ENCODE peak calls at places on chromosomes 16 and 17, in ten cellular contexts. One of them, this sample, is unnamed.

GRCh38 chr16:28924762-28925385 is at the start of gene RABEP2:
- DNase-seq in lung: peak; percentile 97
- DNase-seq in mesothelial cell of epicardium: peak; percentile 99
- DNase-seq in fibroblast of lung: peak; percentile 75
- DNase-seq in Peyer's patch: peak; percentile 99
- DNase-seq in pancreas: peak; percentile 99
- DNase-seq in left ventricle myocardium inferior: peak; percentile 93
- DNase-seq in GM12878: no peak
- DNase-seq in foreskin fibroblast: peak; percentile 95
- DNase-seq in GM20000: peak; percentile 99
- DNase-seq in this sample: peak; percentile 52

GRCh38 chr16:68328151-68328859 is 17.5 kb downstream of the PRMT7 start:
- DNase-seq in lung: peak; percentile 81
- DNase-seq in foreskin fibroblast: peak; percentile 91
- DNase-seq in mesothelial cell of epicardium: peak; percentile 85
- DNase-seq in left ventricle myocardium inferior: peak; percentile 64
- DNase-seq in fibroblast of lung: peak; percentile 73
- DNase-seq in Peyer's patch: peak; percentile 91
- DNase-seq in pancreas: peak; percentile 78
- DNase-seq in GM20000: peak; percentile 87
- DNase-seq in GM12878: peak; percentile 57
- DNase-seq in this sample: peak; percentile 59

GRCh38 chr16:66278604-66279262 is 87.8 kb upstream of the CDH5 start:
- DNase-seq in mesothelial cell of epicardium: no peak
- DNase-seq in lung: no peak
- DNase-seq in Peyer's patch: peak; percentile 8
- DNase-seq in fibroblast of lung: no peak
- DNase-seq in pancreas: no peak
- DNase-seq in GM20000: no peak
- DNase-seq in foreskin fibroblast: no peak
- DNase-seq in GM12878: no peak
- DNase-seq in left ventricle myocardium inferior: no peak
- DNase-seq in this sample: no peak

GRCh38 chr17:33277436-33278100 is 15.5 kb downstream of the ASIC2 start:
- DNase-seq in GM12878: no peak
- DNase-seq in left ventricle myocardium inferior: no peak
- DNase-seq in fibroblast of lung: peak; percentile 81
- DNase-seq in pancreas: no peak
- DNase-seq in mesothelial cell of epicardium: no peak
- DNase-seq in lung: no peak
- DNase-seq in foreskin fibroblast: peak; percentile 80
- DNase-seq in Peyer's patch: no peak
- DNase-seq in GM20000: no peak
- DNase-seq in this sample: no peak

GRCh38 chr17:66897141-66897540 is 62.2 kb downstream of the CACNG5 start:
- DNase-seq in pancreas: no peak
- DNase-seq in left ventricle myocardium inferior: no peak
- DNase-seq in Peyer's patch: no peak
- DNase-seq in GM20000: no peak
- DNase-seq in mesothelial cell of epicardium: no peak
- DNase-seq in lung: no peak
- DNase-seq in foreskin fibroblast: no peak
- DNase-seq in GM12878: no peak
- DNase-seq in fibroblast of lung: no peak
- DNase-seq in this sample: no peak

GRCh38 chr16:84228321-84228838 is 11.4 kb downstream of the KCNG4 start:
- DNase-seq in GM20000: no peak
- DNase-seq in mesothelial cell of epicardium: no peak
- DNase-seq in foreskin fibroblast: peak; percentile 96
- DNase-seq in Peyer's patch: peak; percentile 48
- DNase-seq in pancreas: no peak
- DNase-seq in fibroblast of lung: peak; percentile 89
- DNase-seq in GM12878: no peak
- DNase-seq in left ventricle myocardium inferior: peak; percentile 82
- DNase-seq in lung: peak; percentile 59
- DNase-seq in this sample: peak; percentile 58

GRCh38 chr17:9432867-9433495 is 142.6 kb downstream of the STX8 start:
- DNase-seq in pancreas: no peak
- DNase-seq in left ventricle myocardium inferior: no peak
- DNase-seq in fibroblast of lung: peak; percentile 82
- DNase-seq in foreskin fibroblast: peak; percentile 62
- DNase-seq in GM20000: no peak
- DNase-seq in GM12878: no peak
- DNase-seq in lung: no peak
- DNase-seq in Peyer's patch: no peak
- DNase-seq in mesothelial cell of epicardium: no peak
- DNase-seq in this sample: no peak

GRCh38 chr16:10600792-10601443 is 20.5 kb upstream of the EMP2 start:
- DNase-seq in foreskin fibroblast: peak; percentile 73
- DNase-seq in GM12878: no peak
- DNase-seq in Peyer's patch: no peak
- DNase-seq in pancreas: no peak
- DNase-seq in mesothelial cell of epicardium: no peak
- DNase-seq in left ventricle myocardium inferior: no peak
- DNase-seq in fibroblast of lung: peak; percentile 59
- DNase-seq in GM20000: no peak
- DNase-seq in lung: no peak
- DNase-seq in this sample: no peak

GRCh38 chr16:11670171-11671131 is 2.2 kb downstream of the SNN start:
- DNase-seq in GM12878: peak; percentile 46
- DNase-seq in foreskin fibroblast: no peak
- DNase-seq in GM20000: peak; percentile 72
- DNase-seq in fibroblast of lung: no peak
- DNase-seq in pancreas: no peak
- DNase-seq in mesothelial cell of epicardium: no peak
- DNase-seq in left ventricle myocardium inferior: no peak
- DNase-seq in lung: no peak
- DNase-seq in Peyer's patch: peak; percentile 81
- DNase-seq in this sample: no peak

GRCh38 chr17:41928693-41929251 is 1.6 kb upstream of the ODAD4 start:
- DNase-seq in left ventricle myocardium inferior: no peak
- DNase-seq in Peyer's patch: no peak
- DNase-seq in GM12878: no peak
- DNase-seq in foreskin fibroblast: no peak
- DNase-seq in GM20000: no peak
- DNase-seq in fibroblast of lung: no peak
- DNase-seq in pancreas: no peak
- DNase-seq in mesothelial cell of epicardium: no peak
- DNase-seq in lung: no peak
- DNase-seq in this sample: no peak

GRCh38 chr16:68078726-68079615 is 6.2 kb upstream of the NFATC3 start:
- DNase-seq in GM20000: no peak
- DNase-seq in GM12878: no peak
- DNase-seq in Peyer's patch: peak; percentile 45
- DNase-seq in pancreas: peak; percentile 44
- DNase-seq in fibroblast of lung: no peak
- DNase-seq in left ventricle myocardium inferior: no peak
- DNase-seq in lung: no peak
- DNase-seq in foreskin fibroblast: no peak
- DNase-seq in mesothelial cell of epicardium: no peak
- DNase-seq in this sample: no peak

GRCh38 chr16:80887062-80887461 is 82.7 kb upstream of the CDYL2 start:
- DNase-seq in GM20000: no peak
- DNase-seq in fibroblast of lung: no peak
- DNase-seq in lung: no peak
- DNase-seq in Peyer's patch: peak; percentile 61
- DNase-seq in GM12878: no peak
- DNase-seq in left ventricle myocardium inferior: no peak
- DNase-seq in pancreas: no peak
- DNase-seq in foreskin fibroblast: no peak
- DNase-seq in mesothelial cell of epicardium: no peak
- DNase-seq in this sample: no peak

GRCh38 chr17:39082482-39082881 is 69.0 kb downstream of the PLXDC1 start:
- DNase-seq in GM20000: no peak
- DNase-seq in foreskin fibroblast: peak; percentile 52
- DNase-seq in lung: no peak
- DNase-seq in left ventricle myocardium inferior: no peak
- DNase-seq in fibroblast of lung: peak; percentile 54
- DNase-seq in GM12878: no peak
- DNase-seq in mesothelial cell of epicardium: no peak
- DNase-seq in Peyer's patch: no peak
- DNase-seq in pancreas: no peak
- DNase-seq in this sample: no peak

DNA sequence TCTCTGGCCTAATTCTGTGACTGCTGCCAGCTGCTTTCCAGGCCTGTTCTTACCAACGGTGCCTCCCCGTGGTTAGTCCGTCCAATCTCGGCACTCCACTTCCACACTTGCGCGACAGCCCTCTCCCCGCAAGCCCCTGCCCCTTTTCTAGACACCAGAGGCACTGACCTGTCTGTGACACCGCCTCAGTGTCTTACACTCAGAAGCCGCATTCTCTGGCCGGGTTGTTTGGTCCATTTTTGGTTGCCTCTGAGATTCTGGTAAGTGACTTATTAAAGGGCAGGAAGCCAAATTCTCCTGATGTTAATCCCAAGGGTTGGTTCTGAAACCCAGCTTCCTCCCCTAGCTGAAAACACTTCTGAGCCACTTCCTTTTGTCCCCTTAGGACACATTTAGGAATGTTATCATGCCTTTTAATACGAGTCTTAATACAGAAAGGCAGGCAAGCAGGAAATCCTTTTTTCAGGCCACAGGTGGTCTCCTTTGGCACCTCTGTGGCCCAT is 1.2 kb upstream of the AKTIP start:
- DNase-seq in GM12878: no peak
- DNase-seq in GM20000: no peak
- DNase-seq in pancreas: no peak
- DNase-seq in lung: peak; percentile 61
- DNase-seq in Peyer's patch: peak; percentile 63
- DNase-seq in left ventricle myocardium inferior: peak; percentile 58
- DNase-seq in fibroblast of lung: peak; percentile 71
- DNase-seq in foreskin fibroblast: peak; percentile 67
- DNase-seq in mesothelial cell of epicardium: no peak
- DNase-seq in this sample: no peak
- TF ChIP-seq CTCF in GM12878: peak; percentile 20
- TF ChIP-seq CTCF in GM20000: no peak
- TF ChIP-seq CTCF in pancreas: no peak
- TF ChIP-seq CTCF in lung: no peak
- TF ChIP-seq CTCF in Peyer's patch: no peak
- TF ChIP-seq CTCF in left ventricle myocardium inferior: no peak
- TF ChIP-seq CTCF in fibroblast of lung: no peak
- TF ChIP-seq CTCF in foreskin fibroblast: no peak
- TF ChIP-seq CTCF in mesothelial cell of epicardium: no peak
- TF ChIP-seq CTCF in this sample: no peak

GRCh38 chr17:45108595-45109521 is 23.5 kb downstream of the PLCD3 start:
- DNase-seq in pancreas: no peak
- DNase-seq in left ventricle myocardium inferior: no peak
- DNase-seq in lung: no peak
- DNase-seq in fibroblast of lung: no peak
- DNase-seq in GM12878: no peak
- DNase-seq in Peyer's patch: no peak
- DNase-seq in GM20000: no peak
- DNase-seq in foreskin fibroblast: peak; percentile 48
- DNase-seq in mesothelial cell of epicardium: no peak
- DNase-seq in this sample: no peak

GRCh38 chr17:45112559-45113423 is 19.5 kb downstream of the PLCD3 start:
- DNase-seq in pancreas: no peak
- DNase-seq in mesothelial cell of epicardium: no peak
- DNase-seq in Peyer's patch: no peak
- DNase-seq in GM20000: no peak
- DNase-seq in GM12878: no peak
- DNase-seq in lung: no peak
- DNase-seq in left ventricle myocardium inferior: no peak
- DNase-seq in fibroblast of lung: no peak
- DNase-seq in foreskin fibroblast: no peak
- DNase-seq in this sample: no peak

GRCh38 chr17:45111838-45112237 is 20.5 kb downstream of the PLCD3 start:
- DNase-seq in GM20000: no peak
- DNase-seq in foreskin fibroblast: no peak
- DNase-seq in Peyer's patch: no peak
- DNase-seq in mesothelial cell of epicardium: no peak
- DNase-seq in fibroblast of lung: no peak
- DNase-seq in left ventricle myocardium inferior: no peak
- DNase-seq in lung: no peak
- DNase-seq in GM12878: no peak
- DNase-seq in pancreas: no peak
- DNase-seq in this sample: no peak

GRCh38 chr17:45113424-45113754 is 18.9 kb downstream of the PLCD3 start:
- DNase-seq in foreskin fibroblast: no peak
- DNase-seq in mesothelial cell of epicardium: no peak
- DNase-seq in GM12878: no peak
- DNase-seq in Peyer's patch: no peak
- DNase-seq in lung: no peak
- DNase-seq in pancreas: no peak
- DNase-seq in GM20000: no peak
- DNase-seq in fibroblast of lung: no peak
- DNase-seq in left ventricle myocardium inferior: no peak
- DNase-seq in this sample: no peak

GRCh38 chr17:45110676-45111611 is 21.4 kb downstream of the PLCD3 start:
- DNase-seq in pancreas: no peak
- DNase-seq in left ventricle myocardium inferior: peak; percentile 60
- DNase-seq in lung: no peak
- DNase-seq in fibroblast of lung: peak; percentile 65
- DNase-seq in Peyer's patch: no peak
- DNase-seq in GM20000: no peak
- DNase-seq in foreskin fibroblast: peak; percentile 62
- DNase-seq in mesothelial cell of epicardium: no peak
- DNase-seq in GM12878: no peak
- DNase-seq in this sample: no peak
- TF ChIP-seq CTCF in pancreas: no peak
- TF ChIP-seq CTCF in left ventricle myocardium inferior: no peak
- TF ChIP-seq CTCF in lung: no peak
- TF ChIP-seq CTCF in fibroblast of lung: no peak
- TF ChIP-seq CTCF in Peyer's patch: no peak
- TF ChIP-seq CTCF in GM20000: no peak
- TF ChIP-seq CTCF in foreskin fibroblast: no peak
- TF ChIP-seq CTCF in mesothelial cell of epicardium: no peak
- TF ChIP-seq CTCF in GM12878: no peak
- TF ChIP-seq CTCF in this sample: no peak

DNA sequence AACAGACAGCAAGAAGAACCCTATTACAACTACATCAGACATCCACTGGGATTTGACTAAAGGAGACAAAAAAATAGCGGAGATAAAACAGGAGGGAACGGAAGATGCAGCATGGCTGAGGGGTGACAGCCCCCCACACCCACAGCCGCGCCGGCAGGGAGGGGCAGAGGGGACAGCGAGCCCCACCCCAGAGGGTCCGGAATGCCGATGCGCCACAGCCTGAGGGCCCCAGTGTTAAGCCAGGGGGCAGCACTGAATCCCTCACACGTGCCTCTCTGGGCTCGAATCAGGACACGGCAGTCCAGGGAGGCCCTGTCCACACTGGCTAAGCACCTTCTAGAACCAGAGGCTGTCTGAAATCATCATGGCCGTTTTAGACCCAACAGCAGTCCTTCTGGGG is 18.8 kb downstream of the MAP1LC3B start:
- DNase-seq in pancreas: no peak
- DNase-seq in mesothelial cell of epicardium: no peak
- DNase-seq in GM20000: no peak
- DNase-seq in foreskin fibroblast: no peak
- DNase-seq in left ventricle myocardium inferior: peak; percentile 4
- DNase-seq in lung: no peak
- DNase-seq in GM12878: no peak
- DNase-seq in Peyer's patch: no peak
- DNase-seq in fibroblast of lung: no peak
- DNase-seq in this sample: no peak
- TF ChIP-seq CTCF in pancreas: no peak
- TF ChIP-seq CTCF in mesothelial cell of epicardium: no peak
- TF ChIP-seq CTCF in GM20000: no peak
- TF ChIP-seq CTCF in foreskin fibroblast: no peak
- TF ChIP-seq CTCF in left ventricle myocardium inferior: no peak
- TF ChIP-seq CTCF in lung: no peak
- TF ChIP-seq CTCF in GM12878: no peak
- TF ChIP-seq CTCF in Peyer's patch: no peak
- TF ChIP-seq CTCF in fibroblast of lung: no peak
- TF ChIP-seq CTCF in this sample: no peak

GRCh38 chr17:81302861-81303326 is 7.8 kb upstream of the SLC38A10 start:
- DNase-seq in foreskin fibroblast: peak; percentile 43
- DNase-seq in left ventricle myocardium inferior: no peak
- DNase-seq in fibroblast of lung: no peak
- DNase-seq in Peyer's patch: no peak
- DNase-seq in GM12878: no peak
- DNase-seq in pancreas: no peak
- DNase-seq in lung: no peak
- DNase-seq in mesothelial cell of epicardium: no peak
- DNase-seq in GM20000: no peak
- DNase-seq in this sample: no peak
- TF ChIP-seq CTCF in foreskin fibroblast: no peak
- TF ChIP-seq CTCF in left ventricle myocardium inferior: peak; percentile 42
- TF ChIP-seq CTCF in fibroblast of lung: no peak
- TF ChIP-seq CTCF in Peyer's patch: no peak
- TF ChIP-seq CTCF in GM12878: no peak
- TF ChIP-seq CTCF in pancreas: no peak
- TF ChIP-seq CTCF in lung: no peak
- TF ChIP-seq CTCF in mesothelial cell of epicardium: no peak
- TF ChIP-seq CTCF in GM20000: no peak
- TF ChIP-seq CTCF in this sample: no peak